ENCODE peak calls at places on chromosomes 4 and X, in four cellular contexts. E is RCC 7860, F is ovary, K is mammary epithelial cell. W is an unnamed sample.

GRCh38 chr4:147735413-147736301 is 3.8 kb downstream of the ARHGAP10 start:
- DNase-seq in E (no peak), F (no peak), K (no peak), W (no peak)

GRCh38 chr4:48963042-48963679 is 22.9 kb upstream of the CWH43 start:
- DNase-seq in K (peak; percentile 71), E (peak; percentile 80), F (peak; percentile 59), W (no peak)

GRCh38 chr4:72896515-72896914 is 173.0 kb downstream of the COX18 start:
- DNase-seq in E (no peak), K (peak; percentile 12), F (peak; percentile 51), W (peak; percentile 73)

GRCh38 chr4:140533951-140534480 is 10.0 kb downstream of the ELMOD2 start:
- DNase-seq in K (no peak), F (no peak), E (no peak), W (no peak)

GRCh38 chrX:47562615-47563243 is 1.7 kb downstream of the ARAF start:
- DNase-seq in E (no peak), K (no peak), F (no peak), W (no peak)

GRCh38 chr4:142336251-142336934 is 509.7 kb downstream of the INPP4B start:
- DNase-seq in E (no peak), K (no peak), F (no peak), W (no peak)

GRCh38 chr4:186081202-186081807 is 12.3 kb downstream of the TLR3 start:
- DNase-seq in F (no peak), E (no peak), K (no peak), W (no peak)

GRCh38 chr4:167606551-167606950 is 372.3 kb upstream of the SPOCK3 start:
- DNase-seq in K (no peak), F (no peak), E (no peak), W (no peak)

GRCh38 chrX:47707031-47707780 is 48.2 kb upstream of the UXT start:
- DNase-seq in E (no peak), F (no peak), K (no peak), W (no peak)